ENCODE peak calls at places on chromosomes 16 and 17, in ten cellular contexts. One of them, this sample, is unnamed.

GRCh38 chr17:41695954-41696720 is 7.5 kb downstream of the EIF1 start:
- DNase-seq in GM06990: no peak
- DNase-seq in HFFc6: peak; percentile 81
- DNase-seq in tibial artery: no peak
- DNase-seq in bronchial epithelial cell: peak; percentile 67
- DNase-seq in HL-60: no peak
- DNase-seq in MM.1S: peak; percentile 82
- DNase-seq in heart right ventricle: peak; percentile 73
- DNase-seq in endothelial cell: peak; percentile 68
- DNase-seq in neural crest cell: peak; percentile 69
- DNase-seq in this sample: peak; percentile 85

GRCh38 chr17:48100591-48101011 is 677 bp downstream of the CBX1 start:
- DNase-seq in GM06990: no peak
- DNase-seq in HFFc6: peak; percentile 35
- DNase-seq in tibial artery: peak; percentile 41
- DNase-seq in bronchial epithelial cell: peak; percentile 55
- DNase-seq in HL-60: peak; percentile 40
- DNase-seq in MM.1S: no peak
- DNase-seq in heart right ventricle: peak; percentile 30
- DNase-seq in endothelial cell: peak; percentile 35
- DNase-seq in neural crest cell: peak; percentile 62
- DNase-seq in this sample: no peak

GRCh38 chr17:9104370-9105041 is 83.2 kb downstream of the NTN1 start:
- DNase-seq in GM06990: no peak
- DNase-seq in HFFc6: no peak
- DNase-seq in tibial artery: peak; percentile 45
- DNase-seq in bronchial epithelial cell: no peak
- DNase-seq in HL-60: no peak
- DNase-seq in MM.1S: no peak
- DNase-seq in heart right ventricle: peak; percentile 82
- DNase-seq in endothelial cell: no peak
- DNase-seq in neural crest cell: no peak
- DNase-seq in this sample: no peak

GRCh38 chr16:683396-684066 is 603 bp downstream of the JMJD8 start:
- DNase-seq in GM06990: no peak
- DNase-seq in HFFc6: no peak
- DNase-seq in tibial artery: no peak
- DNase-seq in bronchial epithelial cell: no peak
- DNase-seq in HL-60: no peak
- DNase-seq in MM.1S: no peak
- DNase-seq in heart right ventricle: no peak
- DNase-seq in endothelial cell: no peak
- DNase-seq in neural crest cell: no peak
- DNase-seq in this sample: peak; percentile 41

GRCh38 chr16:10828851-10829331 is 10.3 kb upstream of the TVP23A start:
- DNase-seq in GM06990: no peak
- DNase-seq in HFFc6: peak; percentile 61
- DNase-seq in tibial artery: peak; percentile 91
- DNase-seq in bronchial epithelial cell: peak; percentile 73
- DNase-seq in HL-60: no peak
- DNase-seq in MM.1S: no peak
- DNase-seq in heart right ventricle: peak; percentile 93
- DNase-seq in endothelial cell: no peak
- DNase-seq in neural crest cell: no peak
- DNase-seq in this sample: no peak

GRCh38 chr17:82475458-82475857 is 16.9 kb downstream of the NARF start:
- DNase-seq in GM06990: no peak
- DNase-seq in HFFc6: no peak
- DNase-seq in tibial artery: no peak
- DNase-seq in bronchial epithelial cell: no peak
- DNase-seq in HL-60: no peak
- DNase-seq in MM.1S: no peak
- DNase-seq in heart right ventricle: no peak
- DNase-seq in endothelial cell: no peak
- DNase-seq in neural crest cell: no peak
- DNase-seq in this sample: no peak

GRCh38 chr17:38544839-38545209 is 60.9 kb downstream of the SRCIN1 start:
- DNase-seq in GM06990: no peak
- DNase-seq in HFFc6: no peak
- DNase-seq in tibial artery: no peak
- DNase-seq in bronchial epithelial cell: no peak
- DNase-seq in HL-60: no peak
- DNase-seq in MM.1S: no peak
- DNase-seq in heart right ventricle: no peak
- DNase-seq in endothelial cell: no peak
- DNase-seq in neural crest cell: no peak
- DNase-seq in this sample: no peak

GRCh38 chr16:73890524-73891500 is 405.8 kb upstream of the PSMD7 start:
- DNase-seq in GM06990: no peak
- DNase-seq in HFFc6: no peak
- DNase-seq in tibial artery: no peak
- DNase-seq in bronchial epithelial cell: no peak
- DNase-seq in HL-60: no peak
- DNase-seq in MM.1S: peak; percentile 9
- DNase-seq in heart right ventricle: no peak
- DNase-seq in endothelial cell: no peak
- DNase-seq in neural crest cell: peak; percentile 5
- DNase-seq in this sample: peak; percentile 6

GRCh38 chr17:50298018-50298417 is 23.8 kb downstream of the TMEM92 start:
- DNase-seq in GM06990: no peak
- DNase-seq in HFFc6: no peak
- DNase-seq in tibial artery: no peak
- DNase-seq in bronchial epithelial cell: no peak
- DNase-seq in HL-60: no peak
- DNase-seq in MM.1S: no peak
- DNase-seq in heart right ventricle: no peak
- DNase-seq in endothelial cell: no peak
- DNase-seq in neural crest cell: no peak
- DNase-seq in this sample: no peak

GRCh38 chr17:41331606-41332005 is 16.1 kb upstream of the KRTAP17-1 start:
- DNase-seq in GM06990: no peak
- DNase-seq in HFFc6: no peak
- DNase-seq in tibial artery: no peak
- DNase-seq in bronchial epithelial cell: no peak
- DNase-seq in HL-60: no peak
- DNase-seq in MM.1S: no peak
- DNase-seq in heart right ventricle: no peak
- DNase-seq in endothelial cell: no peak
- DNase-seq in neural crest cell: no peak
- DNase-seq in this sample: no peak

GRCh38 chr17:57211543-57211942 is 44.8 kb upstream of the MSI2 start:
- DNase-seq in GM06990: no peak
- DNase-seq in HFFc6: peak; percentile 37
- DNase-seq in tibial artery: no peak
- DNase-seq in bronchial epithelial cell: peak; percentile 85
- DNase-seq in HL-60: no peak
- DNase-seq in MM.1S: no peak
- DNase-seq in heart right ventricle: no peak
- DNase-seq in endothelial cell: no peak
- DNase-seq in neural crest cell: no peak
- DNase-seq in this sample: no peak

GRCh38 chr16:79690159-79690558 is 89.6 kb upstream of the MAF start:
- DNase-seq in GM06990: no peak
- DNase-seq in HFFc6: no peak
- DNase-seq in tibial artery: no peak
- DNase-seq in bronchial epithelial cell: no peak
- DNase-seq in HL-60: no peak
- DNase-seq in MM.1S: no peak
- DNase-seq in heart right ventricle: no peak
- DNase-seq in endothelial cell: no peak
- DNase-seq in neural crest cell: no peak
- DNase-seq in this sample: no peak

GRCh38 chr16:81448154-81449131 is 3.8 kb downstream of the CMIP start:
- DNase-seq in GM06990: no peak
- DNase-seq in HFFc6: no peak
- DNase-seq in tibial artery: no peak
- DNase-seq in bronchial epithelial cell: peak; percentile 38
- DNase-seq in HL-60: no peak
- DNase-seq in MM.1S: no peak
- DNase-seq in heart right ventricle: no peak
- DNase-seq in endothelial cell: no peak
- DNase-seq in neural crest cell: no peak
- DNase-seq in this sample: no peak

GRCh38 chr16:66949472-66949871 is 11.6 kb upstream of the CES3 start:
- DNase-seq in GM06990: no peak
- DNase-seq in HFFc6: no peak
- DNase-seq in tibial artery: no peak
- DNase-seq in bronchial epithelial cell: no peak
- DNase-seq in HL-60: no peak
- DNase-seq in MM.1S: no peak
- DNase-seq in heart right ventricle: no peak
- DNase-seq in endothelial cell: no peak
- DNase-seq in neural crest cell: no peak
- DNase-seq in this sample: no peak

GRCh38 chr17:9899280-9900018 is 5.6 kb downstream of the RCVRN start:
- DNase-seq in GM06990: no peak
- DNase-seq in HFFc6: no peak
- DNase-seq in tibial artery: no peak
- DNase-seq in bronchial epithelial cell: no peak
- DNase-seq in HL-60: no peak
- DNase-seq in MM.1S: no peak
- DNase-seq in heart right ventricle: no peak
- DNase-seq in endothelial cell: no peak
- DNase-seq in neural crest cell: no peak
- DNase-seq in this sample: no peak

GRCh38 chr16:63695347-63695746 is 1426.5 kb downstream of the CDH11 start:
- DNase-seq in GM06990: no peak
- DNase-seq in HFFc6: no peak
- DNase-seq in tibial artery: no peak
- DNase-seq in bronchial epithelial cell: no peak
- DNase-seq in HL-60: no peak
- DNase-seq in MM.1S: no peak
- DNase-seq in heart right ventricle: no peak
- DNase-seq in endothelial cell: no peak
- DNase-seq in neural crest cell: no peak
- DNase-seq in this sample: no peak

GRCh38 chr16:71421911-71422310 is 19.9 kb downstream of the TLE7 start:
- DNase-seq in GM06990: no peak
- DNase-seq in HFFc6: no peak
- DNase-seq in tibial artery: no peak
- DNase-seq in bronchial epithelial cell: peak; percentile 33
- DNase-seq in HL-60: no peak
- DNase-seq in MM.1S: peak; percentile 37
- DNase-seq in heart right ventricle: no peak
- DNase-seq in endothelial cell: peak; percentile 44
- DNase-seq in neural crest cell: peak; percentile 14
- DNase-seq in this sample: peak; percentile 47

GRCh38 chr17:40103742-40104095 is 3.3 kb upstream of the NR1D1 start:
- DNase-seq in GM06990: no peak
- DNase-seq in HFFc6: no peak
- DNase-seq in tibial artery: no peak
- DNase-seq in bronchial epithelial cell: no peak
- DNase-seq in HL-60: no peak
- DNase-seq in MM.1S: peak; percentile 83
- DNase-seq in heart right ventricle: no peak
- DNase-seq in endothelial cell: no peak
- DNase-seq in neural crest cell: no peak
- DNase-seq in this sample: peak; percentile 70

GRCh38 chr17:40103082-40103741 is 2.8 kb upstream of the NR1D1 start:
- DNase-seq in GM06990: no peak
- DNase-seq in HFFc6: no peak
- DNase-seq in tibial artery: no peak
- DNase-seq in bronchial epithelial cell: no peak
- DNase-seq in HL-60: no peak
- DNase-seq in MM.1S: no peak
- DNase-seq in heart right ventricle: peak; percentile 24
- DNase-seq in endothelial cell: no peak
- DNase-seq in neural crest cell: no peak
- DNase-seq in this sample: no peak

GRCh38 chr17:40106089-40106759 is 5.8 kb upstream of the NR1D1 start:
- DNase-seq in GM06990: no peak
- DNase-seq in HFFc6: no peak
- DNase-seq in tibial artery: no peak
- DNase-seq in bronchial epithelial cell: no peak
- DNase-seq in HL-60: no peak
- DNase-seq in MM.1S: no peak
- DNase-seq in heart right ventricle: no peak
- DNase-seq in endothelial cell: no peak
- DNase-seq in neural crest cell: no peak
- DNase-seq in this sample: no peak

GRCh38 chr17:40106760-40107265 is 6.4 kb upstream of the NR1D1 start:
- DNase-seq in GM06990: no peak
- DNase-seq in HFFc6: no peak
- DNase-seq in tibial artery: no peak
- DNase-seq in bronchial epithelial cell: no peak
- DNase-seq in HL-60: no peak
- DNase-seq in MM.1S: no peak
- DNase-seq in heart right ventricle: peak; percentile 60
- DNase-seq in endothelial cell: no peak
- DNase-seq in neural crest cell: no peak
- DNase-seq in this sample: no peak

GRCh38 chr17:40104570-40105471 is 4.4 kb upstream of the NR1D1 start:
- DNase-seq in GM06990: no peak
- DNase-seq in HFFc6: no peak
- DNase-seq in tibial artery: no peak
- DNase-seq in bronchial epithelial cell: peak; percentile 79
- DNase-seq in HL-60: no peak
- DNase-seq in MM.1S: peak; percentile 27
- DNase-seq in heart right ventricle: no peak
- DNase-seq in endothelial cell: no peak
- DNase-seq in neural crest cell: no peak
- DNase-seq in this sample: peak; percentile 43
- TF ChIP-seq CTCF in GM06990: no peak
- TF ChIP-seq CTCF in HFFc6: no peak
- TF ChIP-seq CTCF in tibial artery: no peak
- TF ChIP-seq CTCF in bronchial epithelial cell: no peak
- TF ChIP-seq CTCF in HL-60: no peak
- TF ChIP-seq CTCF in MM.1S: no peak
- TF ChIP-seq CTCF in heart right ventricle: no peak
- TF ChIP-seq CTCF in endothelial cell: no peak
- TF ChIP-seq CTCF in neural crest cell: no peak
- TF ChIP-seq CTCF in this sample: no peak

GRCh38 chr17:19354748-19355147 is 7.8 kb downstream of the B9D1 start:
- DNase-seq in GM06990: no peak
- DNase-seq in HFFc6: no peak
- DNase-seq in tibial artery: no peak
- DNase-seq in bronchial epithelial cell: no peak
- DNase-seq in HL-60: no peak
- DNase-seq in MM.1S: no peak
- DNase-seq in heart right ventricle: no peak
- DNase-seq in endothelial cell: no peak
- DNase-seq in neural crest cell: no peak
- DNase-seq in this sample: no peak
- TF ChIP-seq CTCF in GM06990: no peak
- TF ChIP-seq CTCF in HFFc6: no peak
- TF ChIP-seq CTCF in tibial artery: no peak
- TF ChIP-seq CTCF in bronchial epithelial cell: no peak
- TF ChIP-seq CTCF in HL-60: no peak
- TF ChIP-seq CTCF in MM.1S: no peak
- TF ChIP-seq CTCF in heart right ventricle: no peak
- TF ChIP-seq CTCF in endothelial cell: no peak
- TF ChIP-seq CTCF in neural crest cell: no peak
- TF ChIP-seq CTCF in this sample: no peak

GRCh38 chr17:76707985-76708807 is 2.6 kb downstream of the MXRA7 start:
- DNase-seq in GM06990: no peak
- DNase-seq in HFFc6: no peak
- DNase-seq in tibial artery: no peak
- DNase-seq in bronchial epithelial cell: no peak
- DNase-seq in HL-60: no peak
- DNase-seq in MM.1S: no peak
- DNase-seq in heart right ventricle: no peak
- DNase-seq in endothelial cell: peak; percentile 75
- DNase-seq in neural crest cell: peak; percentile 70
- DNase-seq in this sample: no peak
- TF ChIP-seq CTCF in GM06990: peak; percentile 32
- TF ChIP-seq CTCF in HFFc6: peak; percentile 66
- TF ChIP-seq CTCF in tibial artery: no peak
- TF ChIP-seq CTCF in bronchial epithelial cell: peak; percentile 38
- TF ChIP-seq CTCF in HL-60: no peak
- TF ChIP-seq CTCF in MM.1S: peak; percentile 13
- TF ChIP-seq CTCF in heart right ventricle: peak; percentile 50
- TF ChIP-seq CTCF in endothelial cell: no peak
- TF ChIP-seq CTCF in neural crest cell: peak; percentile 54
- TF ChIP-seq CTCF in this sample: peak; percentile 5

GRCh38 chr17:73724341-73724740 is 80.1 kb upstream of the SDK2 start:
- DNase-seq in GM06990: no peak
- DNase-seq in HFFc6: no peak
- DNase-seq in tibial artery: no peak
- DNase-seq in bronchial epithelial cell: no peak
- DNase-seq in HL-60: no peak
- DNase-seq in MM.1S: no peak
- DNase-seq in heart right ventricle: no peak
- DNase-seq in endothelial cell: no peak
- DNase-seq in neural crest cell: no peak
- DNase-seq in this sample: no peak
- TF ChIP-seq CTCF in GM06990: no peak
- TF ChIP-seq CTCF in HFFc6: no peak
- TF ChIP-seq CTCF in tibial artery: no peak
- TF ChIP-seq CTCF in bronchial epithelial cell: no peak
- TF ChIP-seq CTCF in HL-60: no peak
- TF ChIP-seq CTCF in MM.1S: no peak
- TF ChIP-seq CTCF in heart right ventricle: no peak
- TF ChIP-seq CTCF in endothelial cell: no peak
- TF ChIP-seq CTCF in neural crest cell: no peak
- TF ChIP-seq CTCF in this sample: no peak